ENCODE peak calls at places on chromosomes 1 and 21, in four cellular contexts. Z is K562, H is GM12878, L is H1. F is an unnamed sample.

GRCh38 chr21:31185663-31186062 is 147.4 kb upstream of the KRTAP19-8 start:
- DNase-seq in Z (no peak), H (no peak), L (no peak), F (no peak)

GRCh38 chr1:119940697-119941096 is 44.4 kb upstream of the ADAM30 start:
- DNase-seq in Z (no peak), H (no peak), L (no peak), F (no peak)

GRCh38 chr1:65164633-65165032 is 16.6 kb downstream of the AK4 start:
- DNase-seq in Z (no peak), H (no peak), L (no peak), F (no peak)

GRCh38 chr1:210645582-210646257 is 317.0 kb downstream of the HHAT start:
- DNase-seq in Z (no peak), H (no peak), L (no peak), F (peak)

GRCh38 chr1:106047210-106047609 is 1009.3 kb upstream of the PRMT6 start:
- DNase-seq in Z (no peak), H (no peak), L (no peak), F (no peak)

GRCh38 chr1:7810395-7810794 is 26.3 kb downstream of the PER3 start:
- DNase-seq in Z (peak), H (no peak), L (no peak), F (peak)

GRCh38 chr1:172356620-172357019 is 63.9 kb upstream of the C1orf105 start:
- DNase-seq in Z (no peak), H (no peak), L (no peak), F (peak)

GRCh38 chr1:244046907-244047738 is 4.0 kb upstream of the ZBTB18 start:
- DNase-seq in Z (no peak), H (peak), L (no peak), F (peak)

GRCh38 chr1:247443641-247444040 is 14.3 kb downstream of the OR2B11 start:
- DNase-seq in Z (no peak), H (no peak), L (no peak), F (no peak)

GRCh38 chr1:171222961-171223360 is 25.3 kb upstream of the FMO1 start:
- DNase-seq in Z (no peak), H (no peak), L (no peak), F (no peak)

GRCh38 chr1:36321119-36321951 is 2.1 kb downstream of the EVA1B start:
- DNase-seq in Z (peak), H (no peak), L (peak), F (peak)

GRCh38 chr1:1080122-1080753 is 6.1 kb upstream of the RNF223 start:
- DNase-seq in Z (peak), H (no peak), L (peak), F (peak)

GRCh38 chr1:226657788-226658537 is 81.1 kb downstream of the ITPKB start:
- DNase-seq in Z (no peak), H (no peak), L (no peak), F (no peak)

GRCh38 chr1:19260211-19261138 is 8.9 kb downstream of the MRTO4 start:
- DNase-seq in Z (no peak), H (no peak), L (no peak), F (peak)

GRCh38 chr1:240092301-240093119 is 827 bp downstream of the FMN2 start:
- DNase-seq in Z (no peak), H (no peak), L (peak), F (peak)

GRCh38 chr1:19096036-19096833 is 113.8 kb downstream of the UBR4 start:
- DNase-seq in Z (no peak), H (no peak), L (no peak), F (peak)

GRCh38 chr1:13808729-13809131 is 108.7 kb downstream of the PRDM2 start:
- DNase-seq in Z (peak), H (no peak), L (no peak), F (peak)

GRCh38 chr1:38005195-38006007 is at the start of gene FHL3:
- DNase-seq in Z (peak), H (no peak), L (peak), F (peak)

GRCh38 chr1:100767176-100767876 is 47.8 kb downstream of the VCAM1 start:
- DNase-seq in Z (no peak), H (no peak), L (no peak), F (peak)

GRCh38 chr1:87334351-87335174 is 5.9 kb downstream of the LMO4 start:
- DNase-seq in Z (peak), H (no peak), L (peak), F (peak)

GRCh38 chr1:79781261-79781660 is 774.7 kb upstream of the ADGRL4 start:
- DNase-seq in Z (no peak), H (no peak), L (no peak), F (peak)

GRCh38 chr1:176595217-176595616 is 132.2 kb downstream of the PAPPA2 start:
- DNase-seq in Z (no peak), H (no peak), L (no peak), F (no peak)

GRCh38 chr1:1399870-1400575 is 888 bp upstream of the CCNL2 start:
- DNase-seq in Z (no peak), H (no peak), L (no peak), F (peak)

GRCh38 chr21:34916446-34916845 is 132.7 kb downstream of the RUNX1 start:
- DNase-seq in Z (no peak), H (no peak), L (no peak), F (peak)

GRCh38 chr1:209601809-209602657 is 18.5 kb downstream of the CAMK1G start:
- DNase-seq in Z (no peak), H (no peak), L (no peak), F (peak)

GRCh38 chr1:107993920-107994319 is 28.9 kb upstream of the VAV3 start:
- DNase-seq in Z (no peak), H (no peak), L (no peak), F (no peak)

GRCh38 chr1:161068306-161069200 is 1.1 kb downstream of the ARHGAP30 start:
- DNase-seq in Z (no peak), H (peak), L (no peak), F (no peak)

GRCh38 chr1:101436100-101436511 is 199.3 kb downstream of the S1PR1 start:
- DNase-seq in Z (no peak), H (peak), L (no peak), F (no peak)

GRCh38 chr1:58611986-58612385 is 34.9 kb upstream of the TACSTD2 start:
- DNase-seq in Z (no peak), H (no peak), L (no peak), F (peak)

GRCh38 chr1:202105571-202106339 is 17.0 kb upstream of the GPR37L1 start:
- DNase-seq in Z (peak), H (no peak), L (peak), F (peak)

GRCh38 chr1:151936653-151937052 is 27.3 kb upstream of the THEM4 start:
- DNase-seq in Z (peak), H (no peak), L (no peak), F (no peak)

GRCh38 chr1:12615916-12616708 is 1.9 kb downstream of the DHRS3 start:
- DNase-seq in Z (peak), H (no peak), L (peak), F (peak)

GRCh38 chr1:61253912-61254628 is 171.7 kb downstream of the NFIA start:
- DNase-seq in Z (no peak), H (no peak), L (no peak), F (no peak)

GRCh38 chr1:155794605-155795265 is 62.3 kb downstream of the GON4L start:
- DNase-seq in Z (no peak), H (no peak), L (no peak), F (peak)

GRCh38 chr1:230643887-230644286 is 1.6 kb downstream of the COG2 start:
- DNase-seq in Z (no peak), H (no peak), L (no peak), F (peak)

GRCh38 chr1:201023517-201023902 is at the start of gene KIF21B:
- DNase-seq in Z (peak), H (no peak), L (peak), F (no peak)

GRCh38 chr21:42417533-42417932 is 13.8 kb downstream of the UBASH3A start:
- DNase-seq in Z (no peak), H (peak), L (no peak), F (no peak)

GRCh38 chr21:41656946-41657525 is 109.8 kb downstream of the RIPK4 start:
- DNase-seq in Z (no peak), H (no peak), L (no peak), F (no peak)

GRCh38 chr1:77168358-77168757 is 50.9 kb downstream of the PIGK start:
- DNase-seq in Z (no peak), H (no peak), L (no peak), F (peak)

GRCh38 chr1:77175230-77175844 is 43.9 kb downstream of the PIGK start:
- DNase-seq in Z (no peak), H (no peak), L (no peak), F (peak)

DNA sequence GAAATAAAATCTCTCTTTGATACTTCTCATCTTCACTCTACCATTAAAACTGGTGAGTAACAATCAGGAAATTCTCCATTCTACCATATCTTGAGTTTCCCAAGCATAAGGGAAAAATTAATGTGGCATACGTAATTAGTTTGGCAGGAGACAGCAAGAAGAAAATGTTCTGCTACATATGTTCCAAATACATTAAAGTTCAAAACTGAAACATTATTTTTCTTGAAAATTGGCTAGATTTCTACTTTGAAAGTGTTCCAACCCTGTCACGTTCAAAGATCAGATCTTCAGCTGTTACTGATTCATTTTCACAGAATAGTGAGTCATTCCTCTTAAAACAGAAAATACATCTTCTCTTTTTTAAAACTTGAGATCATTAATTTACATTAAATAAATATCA is 48.5 kb downstream of the PIGK start:
- DNase-seq in Z (no peak), H (no peak), L (no peak), F (peak)
- TF ChIP-seq CHD1 in Z (no peak), H (no peak), L (no peak), F (no peak)

DNA sequence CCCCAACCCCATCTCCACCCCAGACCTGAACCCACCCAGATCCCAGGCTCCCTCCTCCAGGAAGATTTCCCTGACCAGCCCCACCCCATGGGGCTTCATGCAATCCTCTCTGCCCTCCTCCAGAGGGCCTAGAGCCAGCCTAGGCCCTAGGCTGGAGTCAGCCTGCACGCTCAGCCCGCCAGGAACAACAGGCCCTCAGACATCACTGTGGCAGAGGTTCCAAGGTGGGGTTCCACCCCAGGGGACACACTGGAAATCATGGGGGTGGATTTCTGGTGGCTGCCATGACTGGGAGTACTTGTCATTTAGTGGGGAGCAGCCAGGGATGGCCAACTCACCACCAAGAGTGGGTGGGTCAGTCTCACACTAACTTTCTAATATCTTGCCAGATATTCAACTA is 122.0 kb downstream of the GLIS1 start:
- DNase-seq in Z (no peak), H (no peak), L (no peak), F (peak)
- TF ChIP-seq CHD1 in Z (no peak), H (no peak), L (no peak), F (no peak)

DNA sequence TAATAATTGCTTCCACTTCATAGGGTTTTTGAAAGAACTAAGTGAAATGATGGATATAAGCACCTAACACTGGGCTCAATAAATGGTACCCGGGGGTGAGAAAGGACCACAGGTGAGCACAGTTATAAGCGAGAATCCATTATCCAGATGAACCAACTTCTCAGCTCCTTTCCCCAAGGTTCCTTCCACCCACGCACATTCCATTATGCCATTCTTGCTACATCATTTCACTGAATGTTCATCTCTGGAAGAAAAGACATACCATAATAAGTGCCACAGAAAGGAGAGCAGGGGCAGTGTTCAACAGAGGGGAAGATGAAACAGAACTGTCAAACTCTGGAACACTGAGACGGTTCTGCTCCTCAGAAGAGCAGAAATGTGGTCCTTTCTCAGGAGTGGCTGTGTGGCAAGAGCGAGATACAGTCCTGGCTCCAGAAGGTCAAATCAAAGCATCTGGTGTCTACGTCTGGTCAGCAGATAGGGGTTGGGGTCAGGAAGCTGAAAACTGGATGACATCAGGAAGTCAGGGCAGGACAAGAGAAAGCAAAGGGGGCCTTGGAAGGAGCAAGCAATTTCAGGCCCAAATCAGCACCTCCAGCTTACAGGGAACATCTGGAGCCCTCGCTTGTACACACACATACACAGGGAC is 255.4 kb upstream of the TMEM51 start:
- DNase-seq in Z (no peak), H (no peak), L (no peak), F (peak)
- TF ChIP-seq CHD1 in Z (no peak), H (no peak), L (no peak), F (no peak)

DNA sequence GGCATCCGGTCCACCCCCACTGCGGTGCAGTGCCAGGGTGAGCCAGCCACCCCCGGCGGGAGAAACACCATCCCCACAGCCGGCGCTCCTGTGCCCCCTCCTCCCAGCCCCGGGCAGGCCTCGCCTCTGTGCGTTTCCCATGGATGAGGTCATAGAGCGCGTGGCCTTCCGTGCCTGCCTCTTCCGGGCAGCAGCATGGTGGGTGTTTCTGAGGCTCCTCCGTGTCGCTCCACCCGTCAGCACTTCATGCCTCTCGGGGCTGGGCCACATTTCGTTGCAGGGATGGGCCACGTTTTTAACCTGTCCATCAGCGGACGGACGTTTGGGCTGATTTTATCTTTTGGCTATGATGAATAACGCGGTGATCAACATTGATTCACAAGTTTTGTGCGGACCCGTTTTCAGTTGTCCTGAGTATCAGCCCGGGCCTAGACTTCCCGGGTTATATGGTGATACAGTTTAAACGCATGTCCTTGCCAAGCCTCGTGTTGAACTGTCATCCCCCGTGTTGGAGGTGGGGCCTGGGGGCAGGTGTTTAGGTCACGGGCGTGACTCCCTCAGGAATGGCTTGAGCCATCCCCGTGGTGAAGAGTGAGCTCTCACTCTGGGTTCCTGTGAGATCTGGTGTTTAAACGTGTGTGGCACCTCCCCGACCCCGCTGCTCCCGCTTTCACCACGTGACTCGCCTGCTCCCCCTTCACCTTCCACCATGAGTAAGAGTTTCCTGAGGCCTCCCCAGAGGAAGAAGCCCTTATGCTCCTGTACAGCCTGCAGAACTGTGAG is 64.8 kb downstream of the SLX9 start:
- DNase-seq in Z (peak), H (no peak), L (no peak), F (peak)
- TF ChIP-seq CHD1 in Z (no peak), H (no peak), L (no peak), F (no peak)

GRCh38 chr1:228009116-228009827 is 2.5 kb downstream of the WNT3A start:
- DNase-seq in Z (no peak), H (no peak), L (no peak), F (no peak)

GRCh38 chr1:228011721-228012311 is 5.0 kb downstream of the WNT3A start:
- DNase-seq in Z (no peak), H (no peak), L (no peak), F (no peak)

GRCh38 chr1:228009828-228010775 is 3.3 kb downstream of the WNT3A start:
- DNase-seq in Z (no peak), H (peak), L (no peak), F (no peak)

GRCh38 chr1:228012555-228012954 is 5.8 kb downstream of the WNT3A start:
- DNase-seq in Z (no peak), H (no peak), L (no peak), F (no peak)

DNA sequence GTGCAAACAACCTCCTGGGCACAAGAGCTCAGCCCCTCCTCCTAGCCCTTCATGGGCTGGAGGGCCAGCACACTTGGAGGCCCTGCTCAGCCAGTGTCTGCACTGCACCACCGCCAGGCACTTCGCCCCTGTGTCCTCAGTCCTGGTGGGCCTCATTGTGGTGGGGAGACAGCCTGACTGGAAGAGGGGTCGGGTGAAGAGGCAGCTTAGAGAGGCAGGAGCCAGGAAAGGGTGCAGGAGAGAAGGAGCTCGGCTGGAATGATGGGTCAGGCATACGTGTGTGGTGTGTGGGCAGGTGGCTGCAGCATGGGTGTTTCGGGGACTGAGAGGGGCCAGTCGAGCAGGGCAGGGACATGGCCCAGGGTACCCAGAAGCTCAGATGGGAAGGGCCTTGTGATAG is 4.1 kb downstream of the WNT3A start:
- DNase-seq in Z (no peak), H (no peak), L (no peak), F (no peak)
- TF ChIP-seq CHD1 in Z (no peak), H (no peak), L (no peak), F (no peak)

F was measured in IMR-90.